ENCODE peak calls at places on chromosomes 1 and 21, in eight cellular contexts. One of them, this sample, is unnamed.

GRCh38 chr1:245652660-245653427 is 498.1 kb downstream of the KIF26B start:
- DNase-seq in stimulated activated CD4-positive, alpha-beta T cell treated with anti-CD3 and anti-CD28 coated beads, TNF-alpha, amount 100 ng/mL, for 1 hour: no peak
- DNase-seq in fibroblast of gingiva: no peak
- DNase-seq in Right ventricle myocardium superior: no peak
- DNase-seq in lower leg skin: no peak
- DNase-seq in kidney glomerular epithelial cell: no peak
- DNase-seq in GM12891: no peak
- DNase-seq in epithelial cell of esophagus: no peak
- DNase-seq in this sample: no peak

GRCh38 chr1:114093624-114094302 is 59.9 kb downstream of the SYT6 start:
- DNase-seq in Right ventricle myocardium superior: no peak
- DNase-seq in stimulated activated CD4-positive, alpha-beta T cell treated with anti-CD3 and anti-CD28 coated beads, TNF-alpha, amount 100 ng/mL, for 1 hour: no peak
- DNase-seq in kidney glomerular epithelial cell: peak; percentile 26
- DNase-seq in lower leg skin: no peak
- DNase-seq in epithelial cell of esophagus: peak; percentile 74
- DNase-seq in fibroblast of gingiva: no peak
- DNase-seq in GM12891: no peak
- DNase-seq in this sample: no peak

GRCh38 chr1:70384542-70384941 is 26.5 kb upstream of the CTH start:
- DNase-seq in fibroblast of gingiva: no peak
- DNase-seq in epithelial cell of esophagus: no peak
- DNase-seq in GM12891: no peak
- DNase-seq in lower leg skin: no peak
- DNase-seq in stimulated activated CD4-positive, alpha-beta T cell treated with anti-CD3 and anti-CD28 coated beads, TNF-alpha, amount 100 ng/mL, for 1 hour: no peak
- DNase-seq in Right ventricle myocardium superior: no peak
- DNase-seq in kidney glomerular epithelial cell: no peak
- DNase-seq in this sample: no peak

GRCh38 chr1:221039616-221040015 is 160.4 kb downstream of the HLX start:
- DNase-seq in epithelial cell of esophagus: peak; percentile 5
- DNase-seq in fibroblast of gingiva: no peak
- DNase-seq in kidney glomerular epithelial cell: peak; percentile 6
- DNase-seq in stimulated activated CD4-positive, alpha-beta T cell treated with anti-CD3 and anti-CD28 coated beads, TNF-alpha, amount 100 ng/mL, for 1 hour: no peak
- DNase-seq in GM12891: no peak
- DNase-seq in Right ventricle myocardium superior: no peak
- DNase-seq in lower leg skin: no peak
- DNase-seq in this sample: no peak

GRCh38 chr1:18922319-18922726 is 20.0 kb upstream of the ALDH4A1 start:
- DNase-seq in GM12891: no peak
- DNase-seq in epithelial cell of esophagus: peak; percentile 46
- DNase-seq in kidney glomerular epithelial cell: no peak
- DNase-seq in stimulated activated CD4-positive, alpha-beta T cell treated with anti-CD3 and anti-CD28 coated beads, TNF-alpha, amount 100 ng/mL, for 1 hour: no peak
- DNase-seq in fibroblast of gingiva: peak; percentile 87
- DNase-seq in lower leg skin: peak; percentile 95
- DNase-seq in Right ventricle myocardium superior: peak; percentile 89
- DNase-seq in this sample: no peak

GRCh38 chr1:222769181-222769580 is 32.2 kb downstream of the FAM177B start:
- DNase-seq in fibroblast of gingiva: no peak
- DNase-seq in GM12891: no peak
- DNase-seq in lower leg skin: no peak
- DNase-seq in epithelial cell of esophagus: no peak
- DNase-seq in Right ventricle myocardium superior: no peak
- DNase-seq in kidney glomerular epithelial cell: no peak
- DNase-seq in stimulated activated CD4-positive, alpha-beta T cell treated with anti-CD3 and anti-CD28 coated beads, TNF-alpha, amount 100 ng/mL, for 1 hour: no peak
- DNase-seq in this sample: no peak

GRCh38 chr1:1290238-1290731 is 10.0 kb downstream of the SCNN1D start:
- DNase-seq in lower leg skin: no peak
- DNase-seq in Right ventricle myocardium superior: peak; percentile 75
- DNase-seq in GM12891: peak; percentile 89
- DNase-seq in kidney glomerular epithelial cell: peak; percentile 18
- DNase-seq in epithelial cell of esophagus: peak; percentile 55
- DNase-seq in fibroblast of gingiva: no peak
- DNase-seq in stimulated activated CD4-positive, alpha-beta T cell treated with anti-CD3 and anti-CD28 coated beads, TNF-alpha, amount 100 ng/mL, for 1 hour: peak; percentile 63
- DNase-seq in this sample: peak; percentile 65

GRCh38 chr1:165696625-165697100 is 1.7 kb downstream of the ALDH9A1 start:
- DNase-seq in lower leg skin: no peak
- DNase-seq in GM12891: no peak
- DNase-seq in fibroblast of gingiva: peak; percentile 97
- DNase-seq in epithelial cell of esophagus: peak; percentile 81
- DNase-seq in Right ventricle myocardium superior: no peak
- DNase-seq in stimulated activated CD4-positive, alpha-beta T cell treated with anti-CD3 and anti-CD28 coated beads, TNF-alpha, amount 100 ng/mL, for 1 hour: no peak
- DNase-seq in kidney glomerular epithelial cell: peak; percentile 30
- DNase-seq in this sample: no peak

GRCh38 chr1:156707027-156707426 is 1.6 kb upstream of the CRABP2 start:
- DNase-seq in Right ventricle myocardium superior: no peak
- DNase-seq in fibroblast of gingiva: no peak
- DNase-seq in lower leg skin: no peak
- DNase-seq in epithelial cell of esophagus: no peak
- DNase-seq in stimulated activated CD4-positive, alpha-beta T cell treated with anti-CD3 and anti-CD28 coated beads, TNF-alpha, amount 100 ng/mL, for 1 hour: no peak
- DNase-seq in kidney glomerular epithelial cell: no peak
- DNase-seq in GM12891: no peak
- DNase-seq in this sample: no peak

GRCh38 chr1:241323510-241323909 is 33.5 kb downstream of the RGS7 start:
- DNase-seq in Right ventricle myocardium superior: no peak
- DNase-seq in lower leg skin: no peak
- DNase-seq in stimulated activated CD4-positive, alpha-beta T cell treated with anti-CD3 and anti-CD28 coated beads, TNF-alpha, amount 100 ng/mL, for 1 hour: no peak
- DNase-seq in GM12891: no peak
- DNase-seq in epithelial cell of esophagus: peak; percentile 61
- DNase-seq in fibroblast of gingiva: peak; percentile 40
- DNase-seq in kidney glomerular epithelial cell: peak; percentile 56
- DNase-seq in this sample: peak; percentile 74

GRCh38 chr21:43916076-43916475 is 51.1 kb downstream of the AGPAT3 start:
- DNase-seq in fibroblast of gingiva: no peak
- DNase-seq in kidney glomerular epithelial cell: no peak
- DNase-seq in stimulated activated CD4-positive, alpha-beta T cell treated with anti-CD3 and anti-CD28 coated beads, TNF-alpha, amount 100 ng/mL, for 1 hour: no peak
- DNase-seq in Right ventricle myocardium superior: no peak
- DNase-seq in epithelial cell of esophagus: no peak
- DNase-seq in lower leg skin: no peak
- DNase-seq in GM12891: no peak
- DNase-seq in this sample: no peak

GRCh38 chr1:230382060-230382491 is 44.1 kb downstream of the PGBD5 start:
- DNase-seq in lower leg skin: no peak
- DNase-seq in stimulated activated CD4-positive, alpha-beta T cell treated with anti-CD3 and anti-CD28 coated beads, TNF-alpha, amount 100 ng/mL, for 1 hour: no peak
- DNase-seq in Right ventricle myocardium superior: no peak
- DNase-seq in GM12891: no peak
- DNase-seq in epithelial cell of esophagus: no peak
- DNase-seq in fibroblast of gingiva: no peak
- DNase-seq in kidney glomerular epithelial cell: peak; percentile 67
- DNase-seq in this sample: peak; percentile 42

GRCh38 chr1:9996624-9997582 is at the start of gene RBP7:
- DNase-seq in epithelial cell of esophagus: no peak
- DNase-seq in fibroblast of gingiva: no peak
- DNase-seq in lower leg skin: peak; percentile 84
- DNase-seq in Right ventricle myocardium superior: peak; percentile 67
- DNase-seq in GM12891: peak; percentile 48
- DNase-seq in kidney glomerular epithelial cell: no peak
- DNase-seq in stimulated activated CD4-positive, alpha-beta T cell treated with anti-CD3 and anti-CD28 coated beads, TNF-alpha, amount 100 ng/mL, for 1 hour: no peak
- DNase-seq in this sample: peak; percentile 46

GRCh38 chr1:150484861-150485260 is 2.4 kb upstream of the TARS2 start:
- DNase-seq in fibroblast of gingiva: no peak
- DNase-seq in lower leg skin: no peak
- DNase-seq in epithelial cell of esophagus: peak; percentile 63
- DNase-seq in GM12891: no peak
- DNase-seq in Right ventricle myocardium superior: no peak
- DNase-seq in kidney glomerular epithelial cell: peak; percentile 18
- DNase-seq in stimulated activated CD4-positive, alpha-beta T cell treated with anti-CD3 and anti-CD28 coated beads, TNF-alpha, amount 100 ng/mL, for 1 hour: no peak
- DNase-seq in this sample: peak; percentile 37

GRCh38 chr1:61426884-61427283 is 298.1 kb downstream of the TM2D1 start:
- DNase-seq in lower leg skin: no peak
- DNase-seq in epithelial cell of esophagus: no peak
- DNase-seq in stimulated activated CD4-positive, alpha-beta T cell treated with anti-CD3 and anti-CD28 coated beads, TNF-alpha, amount 100 ng/mL, for 1 hour: no peak
- DNase-seq in Right ventricle myocardium superior: no peak
- DNase-seq in GM12891: no peak
- DNase-seq in fibroblast of gingiva: no peak
- DNase-seq in kidney glomerular epithelial cell: no peak
- DNase-seq in this sample: no peak

GRCh38 chr1:116514708-116515525 is 55.9 kb downstream of the CD58 start:
- DNase-seq in GM12891: no peak
- DNase-seq in fibroblast of gingiva: peak; percentile 66
- DNase-seq in Right ventricle myocardium superior: no peak
- DNase-seq in lower leg skin: no peak
- DNase-seq in epithelial cell of esophagus: peak; percentile 69
- DNase-seq in kidney glomerular epithelial cell: peak; percentile 44
- DNase-seq in stimulated activated CD4-positive, alpha-beta T cell treated with anti-CD3 and anti-CD28 coated beads, TNF-alpha, amount 100 ng/mL, for 1 hour: no peak
- DNase-seq in this sample: no peak

GRCh38 chr1:199857103-199857502 is 170.4 kb upstream of the NR5A2 start:
- DNase-seq in kidney glomerular epithelial cell: no peak
- DNase-seq in stimulated activated CD4-positive, alpha-beta T cell treated with anti-CD3 and anti-CD28 coated beads, TNF-alpha, amount 100 ng/mL, for 1 hour: no peak
- DNase-seq in fibroblast of gingiva: peak; percentile 21
- DNase-seq in GM12891: no peak
- DNase-seq in lower leg skin: no peak
- DNase-seq in Right ventricle myocardium superior: no peak
- DNase-seq in epithelial cell of esophagus: peak; percentile 54
- DNase-seq in this sample: peak; percentile 46

GRCh38 chr21:45456014-45456835 is 51.3 kb downstream of the COL18A1 start:
- DNase-seq in fibroblast of gingiva: no peak
- DNase-seq in stimulated activated CD4-positive, alpha-beta T cell treated with anti-CD3 and anti-CD28 coated beads, TNF-alpha, amount 100 ng/mL, for 1 hour: no peak
- DNase-seq in kidney glomerular epithelial cell: no peak
- DNase-seq in GM12891: no peak
- DNase-seq in Right ventricle myocardium superior: peak; percentile 55
- DNase-seq in lower leg skin: no peak
- DNase-seq in epithelial cell of esophagus: no peak
- DNase-seq in this sample: no peak

GRCh38 chr21:25421327-25422028 is 185.8 kb downstream of the MRPL39 start:
- DNase-seq in epithelial cell of esophagus: peak; percentile 56
- DNase-seq in GM12891: no peak
- DNase-seq in kidney glomerular epithelial cell: peak; percentile 76
- DNase-seq in fibroblast of gingiva: peak; percentile 55
- DNase-seq in Right ventricle myocardium superior: no peak
- DNase-seq in stimulated activated CD4-positive, alpha-beta T cell treated with anti-CD3 and anti-CD28 coated beads, TNF-alpha, amount 100 ng/mL, for 1 hour: peak; percentile 24
- DNase-seq in lower leg skin: no peak
- DNase-seq in this sample: peak; percentile 13

GRCh38 chr1:109198043-109198695 is 15.5 kb upstream of the SARS1 start:
- DNase-seq in lower leg skin: peak; percentile 80
- DNase-seq in GM12891: no peak
- DNase-seq in kidney glomerular epithelial cell: peak; percentile 51
- DNase-seq in stimulated activated CD4-positive, alpha-beta T cell treated with anti-CD3 and anti-CD28 coated beads, TNF-alpha, amount 100 ng/mL, for 1 hour: no peak
- DNase-seq in fibroblast of gingiva: peak; percentile 78
- DNase-seq in epithelial cell of esophagus: peak; percentile 96
- DNase-seq in Right ventricle myocardium superior: no peak
- DNase-seq in this sample: no peak

GRCh38 chr1:74485622-74486021 is 26.8 kb downstream of the LRRC53 start:
- DNase-seq in GM12891: no peak
- DNase-seq in stimulated activated CD4-positive, alpha-beta T cell treated with anti-CD3 and anti-CD28 coated beads, TNF-alpha, amount 100 ng/mL, for 1 hour: no peak
- DNase-seq in epithelial cell of esophagus: no peak
- DNase-seq in kidney glomerular epithelial cell: no peak
- DNase-seq in Right ventricle myocardium superior: no peak
- DNase-seq in fibroblast of gingiva: peak; percentile 16
- DNase-seq in lower leg skin: no peak
- DNase-seq in this sample: no peak

GRCh38 chr1:180525696-180526000 is 23.3 kb upstream of the ACBD6 start:
- DNase-seq in lower leg skin: no peak
- DNase-seq in epithelial cell of esophagus: no peak
- DNase-seq in fibroblast of gingiva: no peak
- DNase-seq in Right ventricle myocardium superior: no peak
- DNase-seq in GM12891: no peak
- DNase-seq in kidney glomerular epithelial cell: no peak
- DNase-seq in stimulated activated CD4-positive, alpha-beta T cell treated with anti-CD3 and anti-CD28 coated beads, TNF-alpha, amount 100 ng/mL, for 1 hour: no peak
- DNase-seq in this sample: no peak

GRCh38 chr1:238738942-238739341 is 647.4 kb upstream of the CHRM3 start:
- DNase-seq in epithelial cell of esophagus: no peak
- DNase-seq in Right ventricle myocardium superior: no peak
- DNase-seq in lower leg skin: no peak
- DNase-seq in kidney glomerular epithelial cell: no peak
- DNase-seq in fibroblast of gingiva: no peak
- DNase-seq in stimulated activated CD4-positive, alpha-beta T cell treated with anti-CD3 and anti-CD28 coated beads, TNF-alpha, amount 100 ng/mL, for 1 hour: no peak
- DNase-seq in GM12891: no peak
- DNase-seq in this sample: no peak

GRCh38 chr1:94927405-94928175 is 680 bp upstream of the CNN3 start:
- DNase-seq in stimulated activated CD4-positive, alpha-beta T cell treated with anti-CD3 and anti-CD28 coated beads, TNF-alpha, amount 100 ng/mL, for 1 hour: no peak
- DNase-seq in epithelial cell of esophagus: no peak
- DNase-seq in kidney glomerular epithelial cell: peak; percentile 37
- DNase-seq in lower leg skin: peak; percentile 89
- DNase-seq in fibroblast of gingiva: peak; percentile 55
- DNase-seq in GM12891: no peak
- DNase-seq in Right ventricle myocardium superior: no peak
- DNase-seq in this sample: no peak

GRCh38 chr1:156608036-156608674 is 6.9 kb upstream of the GPATCH4 start:
- DNase-seq in fibroblast of gingiva: peak; percentile 63
- DNase-seq in kidney glomerular epithelial cell: peak; percentile 82
- DNase-seq in GM12891: no peak
- DNase-seq in Right ventricle myocardium superior: no peak
- DNase-seq in stimulated activated CD4-positive, alpha-beta T cell treated with anti-CD3 and anti-CD28 coated beads, TNF-alpha, amount 100 ng/mL, for 1 hour: no peak
- DNase-seq in lower leg skin: no peak
- DNase-seq in epithelial cell of esophagus: peak; percentile 81
- DNase-seq in this sample: peak; percentile 78

GRCh38 chr1:65178235-65178634 is 30.2 kb downstream of the AK4 start:
- DNase-seq in epithelial cell of esophagus: no peak
- DNase-seq in stimulated activated CD4-positive, alpha-beta T cell treated with anti-CD3 and anti-CD28 coated beads, TNF-alpha, amount 100 ng/mL, for 1 hour: no peak
- DNase-seq in GM12891: no peak
- DNase-seq in fibroblast of gingiva: no peak
- DNase-seq in kidney glomerular epithelial cell: no peak
- DNase-seq in Right ventricle myocardium superior: no peak
- DNase-seq in lower leg skin: no peak
- DNase-seq in this sample: no peak

GRCh38 chr1:17844146-17844826 is 89.2 kb downstream of the ACTL8 start:
- DNase-seq in epithelial cell of esophagus: no peak
- DNase-seq in GM12891: no peak
- DNase-seq in fibroblast of gingiva: no peak
- DNase-seq in stimulated activated CD4-positive, alpha-beta T cell treated with anti-CD3 and anti-CD28 coated beads, TNF-alpha, amount 100 ng/mL, for 1 hour: no peak
- DNase-seq in Right ventricle myocardium superior: no peak
- DNase-seq in kidney glomerular epithelial cell: no peak
- DNase-seq in lower leg skin: no peak
- DNase-seq in this sample: no peak

This sample was measured in Caco-2.